ENCODE peak calls at places on chromosomes 3 and 15, in eight cellular contexts. A is BJ, E is cardiac muscle cell, H is uterus, V is psoas muscle, X is NB4, W is fibroblast of lung, N is AG04449. J is an unnamed sample.

GRCh38 chr3:172154768-172155649 is 115.6 kb downstream of the FNDC3B start:
- DNase-seq in N (no peak), E (no peak), V (no peak), W (no peak), A (no peak), X (no peak), H (no peak), J (no peak)

GRCh38 chr3:68403741-68404140 is 528.6 kb downstream of the TAFA4 start:
- DNase-seq in A (no peak), W (no peak), H (no peak), E (no peak), N (no peak), X (no peak), V (no peak), J (no peak)

GRCh38 chr15:77457619-77458265 is 37.1 kb downstream of the HMG20A start:
- DNase-seq in H (no peak), W (peak; percentile 75), X (no peak), A (no peak), E (no peak), V (no peak), N (no peak), J (no peak)

GRCh38 chr15:78072080-78072892 is 5.2 kb downstream of the TBC1D2B start:
- DNase-seq in A (peak; percentile 81), N (peak; percentile 90), H (peak; percentile 30), V (no peak), E (peak; percentile 38), X (peak; percentile 69), W (peak; percentile 40), J (no peak)

GRCh38 chr3:13801361-13802214 is 78.3 kb downstream of the WNT7A start:
- DNase-seq in N (no peak), X (peak; percentile 35), H (no peak), W (no peak), V (no peak), E (no peak), A (no peak), J (no peak)

GRCh38 chr3:60610441-60611112 is 640.7 kb downstream of the FHIT start:
- DNase-seq in N (peak; percentile 65), H (peak; percentile 16), V (peak; percentile 85), X (peak; percentile 1), A (no peak), W (peak; percentile 94), E (no peak), J (peak; percentile 10)

GRCh38 chr3:108412351-108412750 is 98.0 kb downstream of the MYH15 start:
- DNase-seq in V (no peak), A (no peak), W (no peak), N (no peak), E (no peak), X (no peak), H (no peak), J (no peak)

GRCh38 chr3:194287392-194287791 is 63.7 kb downstream of the CPN2 start:
- DNase-seq in A (no peak), H (no peak), V (no peak), W (no peak), E (no peak), N (no peak), X (no peak), J (no peak)

GRCh38 chr3:101779047-101779807 is at the start of gene NXPE3:
- DNase-seq in H (peak; percentile 92), A (peak; percentile 20), N (peak; percentile 14), X (peak; percentile 88), E (peak; percentile 87), V (peak; percentile 97), W (peak; percentile 72), J (peak; percentile 21)

GRCh38 chr3:107387555-107387954 is 10.3 kb downstream of the CCDC54 start:
- DNase-seq in N (no peak), X (no peak), E (no peak), A (no peak), V (no peak), H (no peak), W (no peak), J (no peak)

GRCh38 chr3:175737646-175738572 is 878.8 kb downstream of the NAALADL2 start:
- DNase-seq in N (no peak), H (no peak), A (no peak), E (no peak), X (no peak), W (peak; percentile 71), V (no peak), J (no peak)

GRCh38 chr3:27483117-27484001 is 825 bp downstream of the SLC4A7 start:
- DNase-seq in V (peak; percentile 64), W (peak; percentile 90), X (peak; percentile 82), H (peak; percentile 56), N (no peak), A (peak; percentile 32), E (peak; percentile 58), J (no peak)

GRCh38 chr15:42084465-42085235 is 9.7 kb downstream of the PLA2G4D start:
- DNase-seq in A (no peak), V (peak; percentile 82), N (no peak), E (peak; percentile 77), H (peak; percentile 62), X (peak; percentile 57), W (peak; percentile 25), J (peak; percentile 3)

GRCh38 chr15:57586661-57587404 is 4.9 kb upstream of the MYZAP start:
- DNase-seq in X (no peak), N (no peak), H (no peak), E (no peak), A (no peak), V (no peak), W (no peak), J (no peak)

GRCh38 chr3:73605861-73606260 is 18.9 kb downstream of the PDZRN3 start:
- DNase-seq in N (no peak), E (no peak), H (no peak), A (no peak), W (no peak), X (no peak), V (no peak), J (no peak)

GRCh38 chr3:106589306-106589942 is 720.6 kb upstream of the CBLB start:
- DNase-seq in A (no peak), E (no peak), H (no peak), W (peak; percentile 93), N (no peak), V (no peak), X (no peak), J (no peak)

GRCh38 chr15:25731411-25731810 is 131.7 kb downstream of the ATP10A start:
- DNase-seq in V (no peak), N (no peak), W (no peak), X (no peak), H (no peak), A (no peak), E (no peak), J (no peak)

GRCh38 chr3:13501056-13501455 is 20.9 kb downstream of the HDAC11 start:
- DNase-seq in W (no peak), A (no peak), X (no peak), H (no peak), V (peak; percentile 11), E (no peak), N (no peak), J (no peak)

GRCh38 chr3:30658328-30659052 is 52.1 kb downstream of the TGFBR2 start:
- DNase-seq in E (no peak), V (no peak), X (peak; percentile 86), W (peak; percentile 92), H (no peak), N (no peak), A (peak; percentile 44), J (peak; percentile 43)

GRCh38 chr15:92184679-92185230 is 208.9 kb upstream of the ST8SIA2 start:
- DNase-seq in E (no peak), X (no peak), N (no peak), A (no peak), H (no peak), W (no peak), V (no peak), J (no peak)

GRCh38 chr15:68526269-68526668 is 52.5 kb upstream of the CORO2B start:
- DNase-seq in W (peak; percentile 89), V (no peak), N (no peak), E (no peak), A (peak; percentile 53), H (no peak), X (no peak), J (no peak)

GRCh38 chr3:120021523-120021922 is 72.7 kb downstream of the GSK3B start:
- DNase-seq in X (no peak), E (no peak), N (no peak), A (no peak), V (no peak), W (peak; percentile 53), H (no peak), J (no peak)

GRCh38 chr3:29488922-29489321 is 208.1 kb downstream of the RBMS3 start:
- DNase-seq in X (no peak), V (no peak), N (no peak), W (peak; percentile 55), E (no peak), H (no peak), A (no peak), J (no peak)

GRCh38 chr15:33194704-33195261 is at the start of gene FMN1:
- DNase-seq in V (peak; percentile 96), N (peak; percentile 37), H (peak; percentile 87), W (peak; percentile 88), A (peak; percentile 53), X (peak; percentile 9), E (peak; percentile 97), J (peak; percentile 68)
- H3K4me3 ChIP-seq in V (peak within 1 kb of the TSS; percentile 56), N (peak within 1 kb of the TSS; percentile 68), H (peak within 1 kb of the TSS; percentile 33), W (peak within 1 kb of the TSS; percentile 37), A (peak within 1 kb of the TSS; percentile 45), X (no peak within 1 kb of the TSS), E (peak within 1 kb of the TSS; percentile 36), J (peak within 1 kb of the TSS; percentile 66)

GRCh38 chr3:50365080-50365841 is 5.9 kb upstream of the TMEM115 start:
- DNase-seq in E (peak; percentile 86), H (peak; percentile 88), A (no peak), X (no peak), W (peak; percentile 58), N (no peak), V (peak; percentile 90), J (peak; percentile 20)
- TF ChIP-seq CTCF in E (no peak), H (no peak), A (no peak), X (no peak), W (no peak), N (no peak), V (no peak), J (no peak)

GRCh38 chr15:51062736-51063135 is 32.0 kb downstream of the TNFAIP8L3 start:
- DNase-seq in X (no peak), W (no peak), N (no peak), V (no peak), E (no peak), A (no peak), H (no peak), J (no peak)

GRCh38 chr15:51065781-51066180 is 28.9 kb downstream of the TNFAIP8L3 start:
- DNase-seq in W (no peak), X (no peak), N (no peak), H (peak; percentile 52), A (no peak), E (no peak), V (no peak), J (no peak)

GRCh38 chr15:51069983-51070382 is 24.7 kb downstream of the TNFAIP8L3 start:
- DNase-seq in V (no peak), W (no peak), N (no peak), H (no peak), X (no peak), A (no peak), E (no peak), J (no peak)

GRCh38 chr15:51071609-51072008 is 23.1 kb downstream of the TNFAIP8L3 start:
- DNase-seq in X (peak; percentile 35), A (no peak), V (no peak), N (no peak), E (no peak), W (no peak), H (no peak), J (no peak)

GRCh38 chr15:51067510-51067909 is 27.2 kb downstream of the TNFAIP8L3 start:
- DNase-seq in H (no peak), A (no peak), N (no peak), X (no peak), E (no peak), W (no peak), V (no peak), J (no peak)
- H3K4me3 ChIP-seq in H (no peak overlapping the region), A (no peak overlapping the region), N (no peak overlapping the region), X (no peak overlapping the region), E (no peak overlapping the region), W (no peak overlapping the region), V (no peak overlapping the region), J (no peak overlapping the region)

GRCh38 chr3:76063811-76064210 is 278.5 kb upstream of the ZNF717 start:
- DNase-seq in E (peak; percentile 56), A (no peak), V (no peak), W (no peak), H (no peak), N (no peak), X (no peak), J (no peak)
- TF ChIP-seq CTCF in E (no peak), A (no peak), V (no peak), W (no peak), H (no peak), N (no peak), X (no peak), J (no peak)

J was measured in AG04450.